ENCODE peak calls at places on chromosomes 2 and 18, in four cellular contexts. G is SK-N-SH, N is brain microvascular endothelial cell, V is HCT116. I is an unnamed sample.

GRCh38 chr2:238899386-238899785 is 51.5 kb downstream of the TWIST2 start:
- DNase-seq in V (no peak), G (no peak), N (no peak), I (no peak)

GRCh38 chr2:12066986-12067385 is 320.6 kb downstream of the LPIN1 start:
- DNase-seq in V (no peak), N (no peak), G (no peak), I (no peak)

GRCh38 chr2:69119541-69119940 is 106.6 kb downstream of the ANTXR1 start:
- DNase-seq in N (no peak), G (no peak), V (no peak), I (no peak)

GRCh38 chr2:105442056-105442455 is 43.2 kb upstream of the FHL2 start:
- DNase-seq in N (no peak), V (no peak), G (no peak), I (no peak)

GRCh38 chr2:26532301-26533250 is 54.7 kb upstream of the OTOF start:
- DNase-seq in V (no peak), N (no peak), G (no peak), I (no peak)

GRCh38 chr2:140643761-140644187 is 1487.0 kb downstream of the LRP1B start:
- DNase-seq in G (no peak), N (peak; percentile 72), V (no peak), I (peak; percentile 23)

GRCh38 chr2:82013641-82014040 is 1709.1 kb upstream of the LRRTM1 start:
- DNase-seq in V (no peak), N (no peak), G (no peak), I (no peak)

GRCh38 chr2:221204699-221205098 is 367.4 kb downstream of the EPHA4 start:
- DNase-seq in V (no peak), N (no peak), G (no peak), I (no peak)

GRCh38 chr18:32383040-32383819 is 87.5 kb downstream of the GAREM1 start:
- DNase-seq in V (peak; percentile 69), N (peak; percentile 96), G (no peak), I (peak; percentile 100)

GRCh38 chr2:96760986-96761832 is 507 bp downstream of the CNNM4 start:
- DNase-seq in V (no peak), G (no peak), N (peak; percentile 15), I (no peak)

GRCh38 chr2:98387478-98387877 is 41.2 kb downstream of the CNGA3 start:
- DNase-seq in G (peak; percentile 1), N (no peak), V (no peak), I (no peak)

DNA sequence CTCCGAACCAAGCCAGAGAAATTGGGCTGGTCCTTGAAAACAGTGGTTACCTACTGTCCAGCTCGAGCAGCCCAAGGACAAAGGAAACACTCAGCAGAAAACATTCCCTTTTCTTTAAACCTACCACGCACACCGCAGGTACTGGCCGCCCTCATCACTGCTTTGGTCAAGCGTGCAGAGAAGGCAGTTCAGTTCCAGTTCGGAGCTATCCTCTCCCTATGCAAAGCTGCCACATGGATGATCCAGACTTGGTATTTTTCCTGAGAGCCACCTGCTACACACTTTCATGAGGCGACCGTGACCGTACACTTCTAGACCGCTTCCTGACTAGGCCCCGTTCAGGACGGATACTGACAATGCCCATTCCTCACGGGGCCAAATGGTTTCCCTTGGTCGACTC is 4.3 kb upstream of the POLR2D start:
- DNase-seq in N (no peak), G (no peak), V (no peak), I (no peak)
- H3K36me3 ChIP-seq in N (peaks cover 39% of the 10 kb centered on the region), G (peaks cover 46% of the 10 kb centered on the region), V (peaks cover 9% of the 10 kb centered on the region), I (peaks cover 10% of the 10 kb centered on the region)

GRCh38 chr18:2963048-2963447 is 49.9 kb downstream of the LPIN2 start:
- DNase-seq in V (no peak), G (no peak), N (no peak), I (no peak)

GRCh38 chr18:2959341-2959740 is 53.6 kb downstream of the LPIN2 start:
- DNase-seq in N (no peak), V (no peak), G (no peak), I (no peak)

GRCh38 chr18:2958819-2959298 is 54.1 kb downstream of the LPIN2 start:
- DNase-seq in V (no peak), G (peak; percentile 11), N (no peak), I (no peak)

GRCh38 chr18:2961828-2962227 is 51.1 kb downstream of the LPIN2 start:
- DNase-seq in V (no peak), G (peak; percentile 13), N (no peak), I (no peak)

GRCh38 chr18:2960983-2961696 is 51.8 kb downstream of the LPIN2 start:
- DNase-seq in V (no peak), G (no peak), N (no peak), I (no peak)
- H3K4me3 ChIP-seq in V (no peak overlapping the region), G (no peak overlapping the region), N (no peak overlapping the region), I (no peak overlapping the region)

DNA sequence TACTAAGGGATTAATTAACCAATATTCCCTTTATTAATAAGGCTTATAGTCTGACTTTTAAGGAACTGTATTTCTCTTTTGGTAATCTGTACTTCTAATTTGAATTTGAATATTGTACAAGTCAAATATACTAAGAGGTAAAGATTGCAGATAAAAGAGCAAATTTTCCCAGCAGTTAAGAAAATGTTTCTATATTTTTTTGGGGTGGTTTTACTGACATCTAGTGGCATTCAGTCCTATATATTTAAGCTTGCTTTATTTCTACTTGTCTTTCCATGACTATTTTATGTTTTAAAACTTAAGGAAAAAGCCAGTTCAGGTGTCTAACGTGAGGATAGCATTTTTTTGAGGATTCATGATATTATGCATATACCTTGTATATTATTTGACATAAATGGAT is 41.6 kb downstream of the TDRD15 start:
- DNase-seq in V (no peak), G (peak; percentile 34), N (no peak), I (peak; percentile 5)
- TF ChIP-seq CTCF in V (peak; percentile 42), G (peak; percentile 44), N (no peak), I (peak; percentile 10)

DNA sequence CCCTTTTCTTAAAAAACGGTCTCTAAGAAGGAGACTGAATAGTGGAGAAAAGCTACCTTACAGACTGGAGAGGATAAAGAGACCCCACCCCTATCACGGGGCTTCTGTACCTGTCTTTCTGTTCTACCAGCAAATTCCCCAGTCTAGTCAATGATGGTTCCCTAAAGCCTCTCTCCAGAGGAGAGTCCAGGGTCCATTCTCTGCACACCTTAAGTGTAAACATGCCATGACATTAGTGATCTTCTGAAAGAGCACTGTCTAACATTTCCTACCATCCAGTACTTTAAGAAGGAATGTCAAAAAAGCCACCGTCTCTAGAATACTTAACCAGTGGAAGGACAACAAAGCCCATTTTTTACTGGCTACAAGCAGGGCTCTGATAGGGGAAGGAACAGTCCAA is 17.0 kb upstream of the ERCC3 start:
- DNase-seq in V (no peak), G (no peak), N (no peak), I (no peak)
- H3K36me3 ChIP-seq in V (peaks cover 16% of the 10 kb centered on the region), G (peaks cover 73% of the 10 kb centered on the region), N (peaks cover 35% of the 10 kb centered on the region), I (peaks cover 13% of the 10 kb centered on the region)

I was measured in bronchial epithelial cell.